ENCODE peak calls at places on chromosomes 7 and 10, in ten cellular contexts. P is CD4-positive, alpha-beta T cell; G is mammary epithelial cell; M is BE2C; Q is activated effector memory CD4-positive, alpha-beta T cell treated with anti-CD3 and anti-CD28 coated beads, Interleukin-2, amount 50 U/mL, for 16 hours; N is AG08395; A is endothelial cell; K is substantia nigra; X is central memory CD4-positive, alpha-beta T cell; E is stimulated activated CD4-positive, alpha-beta T cell treated with anti-CD3 and anti-CD28 coated beads, Interleukin-12 subunit alpha, Interleukin-12 subunit beta, amount 100 ng/mL, for 4 hours. V is an unnamed sample.
A peak's percentile ranks its signal among the peaks of the same experiment; 100 is the strongest.

GRCh38 chr7:134931487-134931886 is 54.8 kb upstream of the AGBL3 start:
- DNase-seq in P (no peak), G (no peak), M (no peak), Q (no peak), N (no peak), A (no peak), K (no peak), X (no peak), E (no peak), V (no peak)

GRCh38 chr10:12499587-12499986 is 150.2 kb downstream of the CAMK1D start:
- DNase-seq in P (no peak), G (no peak), M (no peak), Q (peak; percentile 17), N (no peak), A (no peak), K (no peak), X (no peak), E (no peak), V (no peak)

GRCh38 chr7:157228864-157229422 is 90.2 kb downstream of the UBE3C start:
- DNase-seq in P (no peak), G (no peak), M (peak; percentile 58), Q (peak; percentile 70), N (peak; percentile 27), A (peak; percentile 40), K (no peak), X (no peak), E (peak; percentile 15), V (no peak)

GRCh38 chr7:106068538-106068961 is 43.6 kb downstream of the SYPL1 start:
- DNase-seq in P (no peak), G (no peak), M (no peak), Q (no peak), N (no peak), A (no peak), K (no peak), X (no peak), E (no peak), V (no peak)

GRCh38 chr7:75866129-75866496 is 12.7 kb upstream of the RHBDD2 start:
- DNase-seq in P (no peak), G (no peak), M (no peak), Q (no peak), N (no peak), A (no peak), K (no peak), X (no peak), E (no peak), V (no peak)

GRCh38 chr7:10708447-10708846 is 265.2 kb upstream of the PHF14 start:
- DNase-seq in P (no peak), G (no peak), M (peak; percentile 68), Q (no peak), N (no peak), A (peak; percentile 34), K (no peak), X (no peak), E (no peak), V (no peak)

GRCh38 chr7:151308256-151308655 is 33.4 kb upstream of the NUB1 start:
- DNase-seq in P (no peak), G (no peak), M (no peak), Q (no peak), N (no peak), A (no peak), K (no peak), X (no peak), E (no peak), V (no peak)

GRCh38 chr7:107069457-107069856 is 25.0 kb downstream of the PRKAR2B start:
- DNase-seq in P (no peak), G (no peak), M (no peak), Q (no peak), N (no peak), A (no peak), K (no peak), X (no peak), E (no peak), V (no peak)

GRCh38 chr10:35270100-35270499 is 66.2 kb upstream of the CCNY start:
- DNase-seq in P (no peak), G (no peak), M (no peak), Q (no peak), N (no peak), A (no peak), K (no peak), X (no peak), E (no peak), V (no peak)

GRCh38 chr7:81767883-81768282 is 2.0 kb downstream of the HGF start:
- DNase-seq in P (no peak), G (no peak), M (no peak), Q (no peak), N (peak; percentile 22), A (no peak), K (no peak), X (no peak), E (no peak), V (no peak)